ENCODE peak calls at places on chromosomes 3 and 15, in five cellular contexts. O, B, M, E and Z are unnamed samples.
A peak's percentile ranks its signal among the peaks of the same experiment; 100 is the strongest.

GRCh38 chr3:81045976-81046375 is 715.5 kb downstream of the GBE1 start:
- DNase-seq in M (no peak), O (no peak), E (no peak), B (no peak), Z (no peak)

GRCh38 chr15:33400941-33401340 is 90.2 kb downstream of the RYR3 start:
- DNase-seq in O (no peak), M (no peak), B (no peak), E (no peak), Z (no peak)

GRCh38 chr3:197306374-197307086 is 8.1 kb upstream of the DLG1 start:
- DNase-seq in M (no peak), O (no peak), B (peak; percentile 77), E (no peak), Z (no peak)

GRCh38 chr15:36880226-36880912 is 220.0 kb downstream of the MEIS2 start:
- DNase-seq in M (no peak), O (no peak), E (peak; percentile 74), B (no peak), Z (no peak)

GRCh38 chr15:80967991-80968510 is 21.6 kb downstream of the MESD start:
- DNase-seq in M (no peak), B (no peak), E (peak; percentile 41), O (no peak), Z (no peak)

GRCh38 chr3:24963762-24964625 is 464.1 kb upstream of the RARB start:
- DNase-seq in M (no peak), E (no peak), O (peak; percentile 36), B (peak; percentile 15), Z (peak; percentile 16)

GRCh38 chr15:77455696-77456293 is 35.1 kb downstream of the HMG20A start:
- DNase-seq in B (no peak), O (no peak), M (no peak), E (no peak), Z (no peak)

GRCh38 chr3:13220991-13221390 is 147.8 kb upstream of the IQSEC1 start:
- DNase-seq in O (no peak), E (no peak), M (no peak), B (no peak), Z (no peak)

GRCh38 chr3:8480699-8481098 is 20.9 kb upstream of the LMCD1 start:
- DNase-seq in E (no peak), M (no peak), O (no peak), B (no peak), Z (no peak)

GRCh38 chr15:82159922-82160321 is 102.6 kb downstream of the EFL1 start:
- DNase-seq in O (peak; percentile 8), M (no peak), B (no peak), E (no peak), Z (no peak)

GRCh38 chr3:119891944-119892721 is 110.2 kb downstream of the NR1I2 start:
- DNase-seq in M (peak; percentile 30), B (peak; percentile 55), O (peak; percentile 57), E (peak; percentile 45), Z (peak; percentile 57)

GRCh38 chr3:178971614-178972013 is 100.0 kb downstream of the ZMAT3 start:
- DNase-seq in O (no peak), M (no peak), B (no peak), E (no peak), Z (no peak)

GRCh38 chr3:40055956-40056355 is 246.5 kb downstream of the MYRIP start:
- DNase-seq in M (no peak), B (no peak), O (no peak), E (no peak), Z (no peak)

GRCh38 chr15:35725353-35725752 is 179.4 kb upstream of the DPH6 start:
- DNase-seq in E (no peak), M (no peak), B (no peak), O (no peak), Z (no peak)

GRCh38 chr3:191051037-191051436 is 148.0 kb upstream of the OSTN start:
- DNase-seq in O (peak; percentile 2), M (no peak), E (no peak), B (peak; percentile 9), Z (peak; percentile 11)

GRCh38 chr3:140771030-140771677 is 93.3 kb downstream of the TRIM42 start:
- DNase-seq in E (no peak), O (no peak), M (no peak), B (no peak), Z (no peak)
- TF ChIP-seq SUZ12 in E (no peak), O (no peak), M (no peak), B (no peak), Z (no peak)

DNA sequence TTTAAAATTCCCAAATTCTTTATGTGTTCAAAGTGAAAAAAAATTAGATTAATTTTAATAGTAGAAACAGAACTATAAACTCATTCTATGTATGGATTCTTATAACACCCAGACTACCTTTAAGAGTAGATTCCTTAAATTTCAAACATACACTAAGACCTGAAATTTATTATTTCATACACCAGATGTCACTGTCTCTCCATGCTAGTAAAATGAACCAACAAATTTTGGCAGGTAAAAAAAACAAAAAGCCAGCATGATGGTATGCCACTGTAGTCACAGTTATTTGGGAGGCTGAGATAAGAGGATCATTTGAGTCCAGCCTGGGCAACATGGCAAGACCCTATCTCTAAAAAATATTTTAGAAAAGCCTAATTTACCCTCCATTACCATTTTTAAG is 461.3 kb upstream of the NAALADL2 start:
- DNase-seq in O (no peak), M (no peak), B (peak; percentile 1), E (no peak), Z (no peak)
- TF ChIP-seq SUZ12 in O (no peak), M (no peak), B (no peak), E (no peak), Z (no peak)

GRCh38 chr3:160312014-160312624 is 86.9 kb downstream of the C3orf80 start:
- DNase-seq in O (no peak), E (no peak), M (no peak), B (no peak), Z (no peak)
- TF ChIP-seq SUZ12 in O (no peak), E (no peak), M (no peak), B (no peak), Z (no peak)

DNA sequence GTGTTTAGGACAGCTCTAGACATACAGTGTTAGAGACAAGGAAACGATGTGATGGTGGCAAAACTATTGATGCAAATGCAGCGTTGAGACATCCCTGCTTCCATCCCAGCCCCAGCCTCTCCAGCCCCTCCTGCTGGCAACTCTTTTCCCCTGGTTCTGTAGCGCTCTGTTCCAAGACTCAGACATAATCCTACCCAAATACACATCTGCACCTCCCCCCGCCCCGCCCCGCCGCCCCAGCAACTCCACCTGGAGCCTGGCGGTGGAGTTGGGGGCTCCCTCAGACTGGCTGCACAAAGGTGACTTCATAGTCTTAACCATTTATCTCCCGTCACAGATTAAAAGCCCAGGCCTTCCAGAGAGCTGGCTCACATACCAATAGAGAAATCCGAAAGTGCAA is 7.2 kb upstream of the SEC22A start:
- DNase-seq in B (peak; percentile 38), E (peak; percentile 78), O (peak; percentile 64), M (no peak), Z (peak; percentile 63)
- TF ChIP-seq SUZ12 in B (no peak), E (no peak), O (no peak), M (no peak), Z (no peak)

DNA sequence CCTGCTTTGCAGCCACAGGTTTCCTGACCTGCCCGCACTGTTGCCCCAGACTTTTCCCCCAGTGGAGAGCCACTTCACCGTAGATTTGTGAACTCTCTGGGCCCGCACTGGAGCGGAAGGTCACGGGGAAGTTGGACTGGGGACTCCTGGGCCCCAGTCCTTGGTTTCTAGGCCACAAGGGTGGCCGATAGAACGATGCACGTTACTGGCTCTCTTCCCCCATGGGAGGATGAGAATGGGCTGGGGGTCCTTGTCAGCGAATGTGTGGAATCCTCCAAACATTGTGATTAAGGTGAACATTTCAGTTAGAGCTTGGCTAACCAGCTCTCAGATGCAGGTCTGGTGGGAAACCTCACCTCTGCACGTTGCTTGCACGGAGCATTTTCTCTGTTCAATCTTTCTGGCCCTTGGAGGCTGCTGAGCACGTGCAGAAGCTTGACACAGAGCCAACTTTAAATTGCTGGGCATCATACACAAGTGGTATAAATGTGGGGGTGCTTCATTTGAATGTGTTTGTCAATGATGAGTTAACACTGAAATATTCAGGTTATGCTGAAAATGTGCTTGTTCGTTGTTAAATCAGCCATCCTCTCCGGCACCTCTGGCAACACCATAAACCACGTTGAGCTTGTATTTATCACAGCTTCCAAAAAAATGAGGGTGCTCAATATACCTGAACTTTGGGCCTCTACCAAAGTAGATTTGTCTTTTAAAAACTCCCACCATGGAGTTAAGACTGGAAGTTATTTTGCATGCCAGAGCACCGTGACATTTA is 976 bp downstream of the DIS3L start:
- DNase-seq in O (no peak), B (peak; percentile 33), M (peak; percentile 13), E (no peak), Z (peak; percentile 30)
- TF ChIP-seq SUZ12 in O (no peak), B (no peak), M (no peak), E (no peak), Z (no peak)

GRCh38 chr15:85711590-85712192 is 83.0 kb downstream of the KLHL25 start:
- DNase-seq in B (no peak), O (no peak), E (no peak), M (no peak), Z (no peak)
- TF ChIP-seq SUZ12 in B (no peak), O (no peak), E (no peak), M (no peak), Z (no peak)

DNA sequence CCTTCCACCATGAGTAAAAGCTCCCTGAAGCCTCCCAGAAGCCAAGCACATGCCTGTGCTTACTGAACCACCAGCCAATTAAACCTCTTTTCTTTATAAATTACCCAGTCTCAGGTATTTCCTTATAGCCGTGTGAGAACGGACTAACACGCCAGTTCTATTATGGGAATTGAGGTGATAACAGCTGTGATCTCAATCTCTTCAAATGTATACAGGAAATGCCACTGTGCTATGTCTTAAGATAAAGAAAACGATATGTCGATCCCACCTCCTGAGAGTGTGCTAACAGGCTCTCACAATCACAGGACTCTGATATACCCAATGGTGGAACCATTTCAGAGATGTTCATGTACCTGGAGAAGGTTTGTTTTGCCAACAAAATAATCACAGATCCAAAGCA is 26.2 kb downstream of the CHSY1 start:
- DNase-seq in E (no peak), O (no peak), M (no peak), B (no peak), Z (no peak)
- TF ChIP-seq SUZ12 in E (no peak), O (no peak), M (no peak), B (no peak), Z (no peak)

GRCh38 chr15:49380912-49381311 is 42.1 kb upstream of the FGF7 start:
- DNase-seq in O (peak; percentile 15), M (no peak), B (no peak), E (no peak), Z (no peak)
- TF ChIP-seq SUZ12 in O (no peak), M (no peak), B (no peak), E (no peak), Z (no peak)